ENCODE peak calls at places on chromosome 14, in eight cellular contexts. A is HT-29, C is osteocyte, K is left colon, Y is ELR, B is upper lobe of right lung, Q is ureter, D is astrocyte of the spinal cord. S is an unnamed sample.
A peak's percentile ranks its signal among the peaks of the same experiment; 100 is the strongest.

GRCh38 chr14:23364164-23364571 is 804 bp downstream of the EFS start:
- DNase-seq in B (no peak), D (no peak), C (no peak), Y (no peak), Q (peak; percentile 63), A (no peak), K (no peak), S (no peak)

GRCh38 chr14:88005050-88005481 is at the start of gene GPR65:
- DNase-seq in B (no peak), Q (no peak), Y (no peak), D (no peak), A (no peak), C (no peak), K (no peak), S (no peak)

GRCh38 chr14:89720741-89721315 is 233.7 kb downstream of the EFCAB11 start:
- DNase-seq in K (peak; percentile 44), C (peak; percentile 60), Q (no peak), A (no peak), D (no peak), B (peak; percentile 67), Y (no peak), S (no peak)

GRCh38 chr14:100471451-100472093 is 115.6 kb downstream of the BEGAIN start:
- DNase-seq in B (no peak), D (peak; percentile 19), C (no peak), A (no peak), Y (no peak), Q (no peak), K (no peak), S (no peak)

GRCh38 chr14:22084393-22085281 is 411.0 kb upstream of the OR4E1 start:
- DNase-seq in K (no peak), A (peak; percentile 62), D (peak; percentile 69), B (no peak), Y (peak; percentile 58), C (no peak), Q (no peak), S (no peak)

GRCh38 chr14:84482256-84483071 is 1047.5 kb upstream of the FLRT2 start:
- DNase-seq in Q (no peak), Y (peak; percentile 82), K (no peak), C (no peak), A (no peak), D (peak; percentile 76), B (no peak), S (no peak)

GRCh38 chr14:93092606-93093556 is 22.8 kb downstream of the ITPK1 start:
- DNase-seq in Q (no peak), B (no peak), C (no peak), D (no peak), K (no peak), A (no peak), Y (no peak), S (no peak)

GRCh38 chr14:54600685-54601084 is 33.8 kb downstream of the SAMD4A start:
- DNase-seq in D (no peak), C (no peak), Y (peak; percentile 81), B (no peak), A (no peak), Q (no peak), K (no peak), S (no peak)

GRCh38 chr14:90979451-90979850 is 81.0 kb downstream of the RPS6KA5 start:
- DNase-seq in C (no peak), Y (no peak), Q (no peak), A (no peak), K (no peak), D (no peak), B (no peak), S (no peak)

GRCh38 chr14:64724578-64724930 is 20.3 kb downstream of the PLEKHG3 start:
- DNase-seq in B (no peak), Y (no peak), C (no peak), K (no peak), Q (no peak), D (no peak), A (no peak), S (no peak)

GRCh38 chr14:63361790-63362189 is 43.1 kb upstream of the GPHB5 start:
- DNase-seq in B (no peak), D (no peak), C (no peak), Q (no peak), Y (no peak), K (no peak), A (peak; percentile 3), S (no peak)

GRCh38 chr14:66507181-66507721 is 696 bp upstream of the GPHN start:
- DNase-seq in B (no peak), A (peak; percentile 66), Y (peak; percentile 66), C (no peak), Q (no peak), D (no peak), K (no peak), S (peak; percentile 66)

GRCh38 chr14:103551338-103551762 is 11.1 kb downstream of the BAG5 start:
- DNase-seq in Y (no peak), K (peak; percentile 77), D (no peak), Q (peak; percentile 46), B (peak; percentile 69), C (no peak), A (no peak), S (no peak)

GRCh38 chr14:103562135-103562384 is 397 bp downstream of the BAG5 start:
- DNase-seq in K (no peak), B (no peak), Y (peak; percentile 65), Q (no peak), A (peak; percentile 7), D (no peak), C (no peak), S (no peak)

GRCh38 chr14:69901113-69901951 is 22.1 kb downstream of the SMOC1 start:
- DNase-seq in D (no peak), B (no peak), Y (no peak), A (no peak), C (no peak), K (no peak), Q (no peak), S (no peak)

GRCh38 chr14:29166507-29166906 is 399.9 kb downstream of the FOXG1 start:
- DNase-seq in B (no peak), Y (peak; percentile 10), Q (no peak), A (no peak), D (no peak), C (no peak), K (no peak), S (no peak)

GRCh38 chr14:64707661-64708060 is 3.4 kb downstream of the PLEKHG3 start:
- DNase-seq in K (peak; percentile 30), D (peak; percentile 78), A (peak; percentile 52), Q (no peak), Y (peak; percentile 95), B (no peak), C (no peak), S (no peak)

GRCh38 chr14:90530523-90530922 is 133.7 kb downstream of the CALM1 start:
- DNase-seq in A (no peak), Y (no peak), D (no peak), C (no peak), B (no peak), K (peak; percentile 24), Q (no peak), S (no peak)

GRCh38 chr14:88879016-88879415 is 54.6 kb downstream of the TTC8 start:
- DNase-seq in C (no peak), A (no peak), K (no peak), D (peak; percentile 82), Q (no peak), B (no peak), Y (peak; percentile 92), S (no peak)

GRCh38 chr14:89844508-89844907 is 110.0 kb downstream of the EFCAB11 start:
- DNase-seq in A (no peak), Q (no peak), Y (peak; percentile 35), K (no peak), C (peak; percentile 53), D (no peak), B (no peak), S (no peak)

GRCh38 chr14:76844223-76844622 is 18.0 kb downstream of the LRRC74A start:
- DNase-seq in A (peak; percentile 21), D (peak; percentile 30), B (peak; percentile 74), Y (peak; percentile 59), K (peak; percentile 44), Q (peak; percentile 58), C (no peak), S (no peak)

GRCh38 chr14:61621444-61621843 is 73.9 kb upstream of the HIF1A start:
- DNase-seq in C (no peak), D (no peak), A (no peak), Y (no peak), B (no peak), K (no peak), Q (no peak), S (no peak)

GRCh38 chr14:72801381-72801812 is 92.5 kb downstream of the DPF3 start:
- DNase-seq in A (no peak), D (peak; percentile 98), B (no peak), Y (peak; percentile 96), K (no peak), Q (no peak), C (no peak), S (no peak)

GRCh38 chr14:75334191-75335051 is 55.8 kb downstream of the FOS start:
- DNase-seq in A (no peak), B (peak; percentile 69), D (no peak), K (peak; percentile 61), C (no peak), Y (no peak), Q (no peak), S (no peak)

GRCh38 chr14:77000340-77001235 is 27.9 kb downstream of the IRF2BPL start:
- DNase-seq in D (peak; percentile 40), C (no peak), K (no peak), Q (no peak), Y (peak; percentile 17), B (no peak), A (peak; percentile 48), S (no peak)

GRCh38 chr14:68462683-68463082 is 330.2 kb downstream of the ZFP36L1 start:
- DNase-seq in Y (peak; percentile 44), B (no peak), A (no peak), Q (no peak), C (no peak), K (no peak), D (no peak), S (no peak)

GRCh38 chr14:44846232-44846824 is 115.4 kb downstream of the KLHL28 start:
- DNase-seq in D (peak; percentile 40), C (no peak), Q (no peak), B (no peak), K (no peak), Y (peak; percentile 61), A (peak; percentile 55), S (no peak)

S was measured in DMS 273 treated with DMSO at 0.1 percent for 48 hours.